ENCODE peak calls at places on chromosomes 4 and X, in seven cellular contexts. I is H9, P is H1, D is mesendoderm, Y is neuronal stem cell, C is IMR-90, X is trophoblast cell. F is an unnamed sample.

GRCh38 chr4:16516796-16517413 is 290.6 kb upstream of the TAPT1 start:
- DNase-seq in I (no peak), P (peak), D (peak), Y (no peak), C (peak), X (no peak), F (peak)

GRCh38 chr4:118869808-118870342 is 18.8 kb upstream of the SYNPO2 start:
- DNase-seq in I (no peak), P (no peak), D (no peak), Y (no peak), C (peak), X (no peak), F (peak)

GRCh38 chr4:140693577-140693976 is 62.6 kb downstream of the TBC1D9 start:
- DNase-seq in I (no peak), P (no peak), D (no peak), Y (no peak), C (peak), X (no peak), F (no peak)

GRCh38 chr4:158624889-158625478 is 46.7 kb downstream of the C4orf46 start:
- DNase-seq in I (peak), P (no peak), D (peak), Y (peak), C (peak), X (peak), F (peak)

GRCh38 chrX:17697191-17697590 is 40.1 kb upstream of the SCML1 start:
- DNase-seq in I (no peak), P (no peak), D (no peak), Y (no peak), C (peak), X (no peak), F (peak)

GRCh38 chr4:66045913-66046312 is 375.6 kb upstream of the EPHA5 start:
- DNase-seq in I (no peak), P (no peak), D (peak), Y (no peak), C (no peak), X (no peak), F (no peak)

GRCh38 chrX:32137525-32137924 is 1065.7 kb upstream of the FTHL17 start:
- DNase-seq in I (peak), P (no peak), D (peak), Y (peak), C (no peak), X (peak), F (peak)

GRCh38 chrX:151815461-151815860 is 80.9 kb downstream of the CNGA2 start:
- DNase-seq in I (no peak), P (no peak), D (no peak), Y (no peak), C (no peak), X (no peak), F (no peak)

GRCh38 chrX:28979876-28980275 is 392.6 kb downstream of the IL1RAPL1 start:
- DNase-seq in I (no peak), P (no peak), D (no peak), Y (no peak), C (no peak), X (no peak), F (no peak)

GRCh38 chr4:105895324-105895608 is at the start of gene NPNT:
- DNase-seq in I (peak), P (no peak), D (no peak), Y (no peak), C (no peak), X (no peak), F (peak)

GRCh38 chr4:127965803-127966175 is 583 bp downstream of the ABHD18 start:
- DNase-seq in I (peak), P (peak), D (peak), Y (no peak), C (peak), X (peak), F (peak)

GRCh38 chr4:102008711-102009110 is 218.2 kb downstream of the BANK1 start:
- DNase-seq in I (no peak), P (no peak), D (no peak), Y (no peak), C (no peak), X (no peak), F (no peak)

DNA sequence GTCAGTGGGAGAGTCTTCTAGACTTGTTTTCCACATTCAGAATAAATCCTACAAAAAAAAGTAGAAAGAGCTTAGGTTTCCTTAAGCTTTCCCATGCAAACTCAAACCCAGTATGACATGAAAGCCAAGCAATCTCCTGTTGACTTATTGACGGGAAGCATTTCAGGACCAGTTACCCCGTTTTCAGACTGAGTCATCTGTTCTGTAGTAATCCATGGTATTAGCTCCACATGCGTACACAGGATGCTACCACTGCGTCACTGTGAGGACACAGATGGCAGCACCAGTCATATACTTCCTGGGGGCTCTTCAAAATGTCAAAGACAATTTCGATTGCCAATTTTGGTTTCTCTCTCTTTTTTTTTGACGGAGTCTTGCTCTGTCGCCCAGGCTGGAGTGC is 224.9 kb upstream of the MAD2L1 start:
- DNase-seq in I (no peak), P (no peak), D (no peak), Y (no peak), C (no peak), X (no peak), F (peak)
- H3K18ac ChIP-seq in I (no peak), P (no peak), D (no peak), Y (no peak), C (no peak), X (no peak), F (no peak)

GRCh38 chrX:138691186-138691585 is 20.3 kb downstream of the FGF13 start:
- DNase-seq in I (no peak), P (no peak), D (no peak), Y (no peak), C (no peak), X (no peak), F (no peak)
- H3K27ac ChIP-seq in I (no peak), P (no peak), D (no peak), Y (no peak), C (no peak), X (no peak), F (no peak)

GRCh38 chr4:99402765-99403164 is 32.4 kb downstream of the ADH7 start:
- DNase-seq in I (peak), P (no peak), D (peak), Y (no peak), C (no peak), X (peak), F (no peak)
- H3K18ac ChIP-seq in I (no peak), P (no peak), D (no peak), Y (no peak), C (peak), X (no peak), F (no peak)

GRCh38 chr4:15035152-15035551 is 32.9 kb downstream of the CPEB2 start:
- DNase-seq in I (no peak), P (no peak), D (no peak), Y (no peak), C (peak), X (no peak), F (peak)

GRCh38 chr4:15031197-15031596 is 28.9 kb downstream of the CPEB2 start:
- DNase-seq in I (no peak), P (no peak), D (no peak), Y (no peak), C (peak), X (no peak), F (no peak)

GRCh38 chr4:15031993-15032660 is 29.8 kb downstream of the CPEB2 start:
- DNase-seq in I (no peak), P (no peak), D (no peak), Y (no peak), C (peak), X (no peak), F (peak)

GRCh38 chr4:15037923-15038541 is 35.8 kb downstream of the CPEB2 start:
- DNase-seq in I (no peak), P (no peak), D (no peak), Y (no peak), C (peak), X (peak), F (no peak)

DNA sequence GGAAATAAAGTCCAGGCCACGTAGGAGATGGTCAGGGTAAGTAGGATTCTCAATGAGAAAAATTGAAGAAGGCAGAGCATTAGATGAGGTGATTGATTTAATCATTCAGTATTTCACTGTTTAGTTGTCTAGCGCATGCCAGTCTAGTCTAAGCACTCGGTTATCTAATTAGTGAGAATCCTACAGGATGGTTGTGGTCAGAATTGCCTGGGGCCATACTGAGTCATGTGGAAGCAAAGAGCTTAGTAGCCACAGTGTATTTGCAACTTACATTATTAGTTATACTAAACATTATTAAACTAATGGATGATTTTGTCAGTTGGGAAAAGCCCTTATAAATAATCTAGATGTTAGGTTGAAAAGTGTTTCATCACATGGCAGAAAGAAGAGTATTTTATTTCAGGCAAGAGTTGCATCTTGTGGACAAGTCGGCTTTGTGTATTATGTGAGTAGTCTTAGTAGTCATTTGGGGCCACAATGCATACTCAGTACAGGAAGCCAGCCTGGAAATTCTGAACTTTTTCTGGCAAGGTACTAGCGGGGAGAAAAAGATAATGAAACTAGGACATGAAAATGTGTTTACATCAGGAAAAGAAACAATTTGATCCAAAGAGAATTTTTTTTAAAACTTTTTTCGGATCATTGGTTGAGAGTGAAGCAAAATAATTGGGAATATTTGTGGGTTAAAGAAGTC is 31.9 kb downstream of the CPEB2 start:
- DNase-seq in I (no peak), P (no peak), D (no peak), Y (no peak), C (peak), X (peak), F (peak)
- H3K27ac ChIP-seq in I (no peak), P (no peak), D (no peak), Y (no peak), C (no peak), X (peak), F (peak)

DNA sequence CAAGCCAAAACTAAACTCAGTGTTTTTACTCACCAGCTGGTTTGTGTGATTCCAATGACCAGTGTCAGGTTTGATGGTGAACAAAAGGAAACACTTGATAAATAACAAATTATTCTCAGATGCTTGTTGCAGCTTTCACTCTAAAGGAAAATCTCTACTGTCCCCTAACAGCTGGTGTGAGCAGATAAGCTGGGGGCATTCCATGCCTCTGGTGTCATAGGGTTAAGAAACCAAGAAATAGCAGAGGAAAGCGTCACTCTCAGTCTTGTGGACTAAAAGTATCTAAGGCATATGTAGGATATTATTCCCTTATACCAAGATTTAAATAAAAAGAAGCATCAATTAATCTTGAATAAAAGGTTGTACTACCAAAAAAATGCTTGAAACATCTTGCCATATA is 24.3 kb downstream of the TRPC5 start:
- DNase-seq in I (no peak), P (no peak), D (peak), Y (no peak), C (peak), X (peak), F (peak)
- H3K18ac ChIP-seq in I (no peak), P (no peak), D (no peak), Y (no peak), C (peak), X (no peak), F (no peak)

DNA sequence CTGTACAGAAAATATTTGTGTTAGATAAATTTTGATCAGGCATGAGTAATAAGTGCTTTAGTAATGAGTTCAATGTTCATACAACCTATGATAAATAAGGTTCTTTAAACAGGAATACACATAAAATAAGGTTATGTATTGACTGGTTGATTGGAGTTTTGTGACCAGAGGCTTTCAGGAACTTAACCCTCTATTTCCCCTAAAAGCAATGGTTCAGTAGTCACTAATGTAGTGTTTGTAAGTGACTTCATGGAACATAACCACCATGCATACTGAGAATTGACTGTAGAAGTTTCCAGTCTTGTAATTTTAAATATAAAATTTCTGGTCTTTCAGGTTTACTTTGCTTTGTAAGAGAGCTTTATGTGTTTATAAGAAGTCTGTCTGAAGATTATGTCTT is 28.1 kb downstream of the HPGD start:
- DNase-seq in I (no peak), P (no peak), D (no peak), Y (no peak), C (no peak), X (no peak), F (no peak)
- H3K27ac ChIP-seq in I (no peak), P (no peak), D (no peak), Y (no peak), C (no peak), X (no peak), F (no peak)

GRCh38 chrX:123878177-123878576 is 18.3 kb downstream of the XIAP start:
- DNase-seq in I (no peak), P (no peak), D (no peak), Y (no peak), C (peak), X (no peak), F (peak)

GRCh38 chrX:123871309-123871708 is 11.5 kb downstream of the XIAP start:
- DNase-seq in I (no peak), P (no peak), D (no peak), Y (no peak), C (no peak), X (no peak), F (no peak)

GRCh38 chrX:123876177-123876576 is 16.3 kb downstream of the XIAP start:
- DNase-seq in I (no peak), P (no peak), D (no peak), Y (no peak), C (no peak), X (no peak), F (no peak)

GRCh38 chrX:123876844-123877243 is 17.0 kb downstream of the XIAP start:
- DNase-seq in I (no peak), P (no peak), D (no peak), Y (no peak), C (no peak), X (no peak), F (no peak)

GRCh38 chrX:123873956-123874355 is 14.1 kb downstream of the XIAP start:
- DNase-seq in I (no peak), P (no peak), D (no peak), Y (no peak), C (no peak), X (no peak), F (no peak)
- H3K18ac ChIP-seq in I (no peak), P (no peak), D (no peak), Y (no peak), C (no peak), X (no peak), F (no peak)